ENCODE peak calls at places on chromosomes 3 and 15, in four cellular contexts. One of them, this sample, is unnamed.

GRCh38 chr3:8622873-8623725 is 21.5 kb downstream of the SSUH2 start:
- DNase-seq in A673: peak
- DNase-seq in adrenal gland: peak
- DNase-seq in cardiac fibroblast: peak
- DNase-seq in this sample: no peak

GRCh38 chr3:191008074-191008473 is 145.6 kb upstream of the GMNC start:
- DNase-seq in cardiac fibroblast: no peak
- DNase-seq in A673: no peak
- DNase-seq in adrenal gland: no peak
- DNase-seq in this sample: no peak

GRCh38 chr3:59425371-59425770 is 375.5 kb upstream of the CFAP20DC start:
- DNase-seq in adrenal gland: no peak
- DNase-seq in A673: no peak
- DNase-seq in cardiac fibroblast: peak
- DNase-seq in this sample: no peak

GRCh38 chr15:96457852-96458251 is 127.4 kb downstream of the NR2F2 start:
- DNase-seq in cardiac fibroblast: no peak
- DNase-seq in adrenal gland: no peak
- DNase-seq in A673: no peak
- DNase-seq in this sample: no peak

GRCh38 chr15:40785814-40786213 is 16.0 kb downstream of the C15orf62 start:
- DNase-seq in A673: no peak
- DNase-seq in adrenal gland: no peak
- DNase-seq in cardiac fibroblast: no peak
- DNase-seq in this sample: no peak

GRCh38 chr15:66619152-66619903 is 53.5 kb upstream of the LCTL start:
- DNase-seq in adrenal gland: peak
- DNase-seq in A673: peak
- DNase-seq in cardiac fibroblast: peak
- DNase-seq in this sample: no peak

GRCh38 chr3:130839815-130840214 is 54.1 kb upstream of the ATP2C1 start:
- DNase-seq in A673: peak
- DNase-seq in cardiac fibroblast: no peak
- DNase-seq in adrenal gland: no peak
- DNase-seq in this sample: no peak

GRCh38 chr15:94322141-94322540 is 90.8 kb downstream of the MCTP2 start:
- DNase-seq in adrenal gland: no peak
- DNase-seq in cardiac fibroblast: peak
- DNase-seq in A673: peak
- DNase-seq in this sample: peak

GRCh38 chr3:189168711-189169110 is 3.1 kb upstream of the TPRG1 start:
- DNase-seq in adrenal gland: no peak
- DNase-seq in A673: no peak
- DNase-seq in cardiac fibroblast: no peak
- DNase-seq in this sample: no peak

GRCh38 chr3:63193647-63194046 is 84.5 kb upstream of the SYNPR start:
- DNase-seq in adrenal gland: no peak
- DNase-seq in A673: peak
- DNase-seq in cardiac fibroblast: peak
- DNase-seq in this sample: no peak

GRCh38 chr15:90266485-90266884 is 1.0 kb downstream of the NGRN start:
- DNase-seq in A673: peak
- DNase-seq in cardiac fibroblast: peak
- DNase-seq in adrenal gland: no peak
- DNase-seq in this sample: no peak

GRCh38 chr3:31096661-31097060 is 202.2 kb upstream of the GADL1 start:
- DNase-seq in A673: no peak
- DNase-seq in adrenal gland: no peak
- DNase-seq in cardiac fibroblast: no peak
- DNase-seq in this sample: no peak

GRCh38 chr3:137992592-137992991 is 17.4 kb upstream of the CLDN18 start:
- DNase-seq in A673: no peak
- DNase-seq in cardiac fibroblast: no peak
- DNase-seq in adrenal gland: no peak
- DNase-seq in this sample: no peak

GRCh38 chr3:181901626-181902025 is 189.9 kb downstream of the SOX2 start:
- DNase-seq in adrenal gland: no peak
- DNase-seq in A673: no peak
- DNase-seq in cardiac fibroblast: peak
- DNase-seq in this sample: no peak

GRCh38 chr15:29090617-29091466 is 178.8 kb downstream of the NSMCE3 start:
- DNase-seq in A673: peak
- DNase-seq in adrenal gland: no peak
- DNase-seq in cardiac fibroblast: peak
- DNase-seq in this sample: no peak

GRCh38 chr15:81744364-81744763 is 301.5 kb downstream of the MEX3B start:
- DNase-seq in adrenal gland: no peak
- DNase-seq in A673: no peak
- DNase-seq in cardiac fibroblast: no peak
- DNase-seq in this sample: no peak

GRCh38 chr3:16484216-16484615 is 29.3 kb downstream of the RFTN1 start:
- DNase-seq in cardiac fibroblast: peak
- DNase-seq in A673: no peak
- DNase-seq in adrenal gland: peak
- DNase-seq in this sample: peak

GRCh38 chr15:95557226-95558046 is 773.1 kb upstream of the NR2F2 start:
- DNase-seq in adrenal gland: peak
- DNase-seq in cardiac fibroblast: peak
- DNase-seq in A673: peak
- DNase-seq in this sample: peak

GRCh38 chr3:154244644-154245043 is 79.6 kb downstream of the DHX36 start:
- DNase-seq in adrenal gland: no peak
- DNase-seq in A673: peak
- DNase-seq in cardiac fibroblast: peak
- DNase-seq in this sample: no peak

GRCh38 chr3:107128942-107129341 is 248.3 kb upstream of the CCDC54 start:
- DNase-seq in A673: peak
- DNase-seq in adrenal gland: no peak
- DNase-seq in cardiac fibroblast: peak
- DNase-seq in this sample: no peak

GRCh38 chr3:55161256-55161655 is 233.4 kb upstream of the LRTM1 start:
- DNase-seq in A673: no peak
- DNase-seq in cardiac fibroblast: peak
- DNase-seq in adrenal gland: no peak
- DNase-seq in this sample: no peak

GRCh38 chr3:112149136-112149535 is 16.1 kb upstream of the GCSAM start:
- DNase-seq in A673: no peak
- DNase-seq in cardiac fibroblast: no peak
- DNase-seq in adrenal gland: no peak
- DNase-seq in this sample: no peak

GRCh38 chr15:61755461-61755860 is 304.8 kb downstream of the VPS13C start:
- DNase-seq in A673: no peak
- DNase-seq in cardiac fibroblast: no peak
- DNase-seq in adrenal gland: no peak
- DNase-seq in this sample: no peak

GRCh38 chr15:39594056-39594763 is 13.3 kb downstream of the THBS1 start:
- DNase-seq in A673: no peak
- DNase-seq in cardiac fibroblast: peak
- DNase-seq in adrenal gland: no peak
- DNase-seq in this sample: peak

GRCh38 chr3:132161608-132162007 is 126.8 kb upstream of the CPNE4 start:
- DNase-seq in A673: peak
- DNase-seq in cardiac fibroblast: peak
- DNase-seq in adrenal gland: no peak
- DNase-seq in this sample: no peak

GRCh38 chr3:33826688-33827087 is 28.3 kb downstream of the PDCD6IP start:
- DNase-seq in A673: no peak
- DNase-seq in cardiac fibroblast: peak
- DNase-seq in adrenal gland: no peak
- DNase-seq in this sample: peak

GRCh38 chr15:57382222-57382621 is 5.9 kb downstream of the CGNL1 start:
- DNase-seq in adrenal gland: no peak
- DNase-seq in cardiac fibroblast: no peak
- DNase-seq in A673: no peak
- DNase-seq in this sample: no peak

GRCh38 chr3:142888099-142888483 is 792 bp downstream of the PCOLCE2 start:
- DNase-seq in adrenal gland: peak
- DNase-seq in cardiac fibroblast: peak
- DNase-seq in A673: peak
- DNase-seq in this sample: no peak

GRCh38 chr3:97658670-97659285 is 105.8 kb upstream of the ARL6 start:
- DNase-seq in cardiac fibroblast: peak
- DNase-seq in adrenal gland: no peak
- DNase-seq in A673: peak
- DNase-seq in this sample: no peak

GRCh38 chr15:57518779-57519410 is 72.8 kb upstream of the MYZAP start:
- DNase-seq in cardiac fibroblast: no peak
- DNase-seq in A673: no peak
- DNase-seq in adrenal gland: no peak
- DNase-seq in this sample: no peak

GRCh38 chr3:191143224-191143623 is 55.8 kb upstream of the OSTN start:
- DNase-seq in cardiac fibroblast: peak
- DNase-seq in A673: no peak
- DNase-seq in adrenal gland: no peak
- DNase-seq in this sample: no peak

GRCh38 chr15:99962006-99962561 is 228.8 kb upstream of the LYSMD4 start:
- DNase-seq in adrenal gland: peak
- DNase-seq in cardiac fibroblast: no peak
- DNase-seq in A673: no peak
- DNase-seq in this sample: no peak

GRCh38 chr3:168671091-168671490 is 575.4 kb upstream of the GOLIM4 start:
- DNase-seq in cardiac fibroblast: no peak
- DNase-seq in A673: peak
- DNase-seq in adrenal gland: no peak
- DNase-seq in this sample: no peak

GRCh38 chr15:40991355-40991754 is 38.1 kb downstream of the CHAC1 start:
- DNase-seq in cardiac fibroblast: no peak
- DNase-seq in A673: peak
- DNase-seq in adrenal gland: no peak
- DNase-seq in this sample: no peak

GRCh38 chr3:140910860-140911259 is 30.8 kb upstream of the SLC25A36 start:
- DNase-seq in A673: peak
- DNase-seq in adrenal gland: no peak
- DNase-seq in cardiac fibroblast: peak
- DNase-seq in this sample: no peak

GRCh38 chr3:139916271-139916670 is 18.7 kb upstream of the CLSTN2 start:
- DNase-seq in A673: no peak
- DNase-seq in cardiac fibroblast: no peak
- DNase-seq in adrenal gland: no peak
- DNase-seq in this sample: no peak

GRCh38 chr15:78996876-78997275 is 52.0 kb upstream of the CTSH start:
- DNase-seq in cardiac fibroblast: no peak
- DNase-seq in A673: no peak
- DNase-seq in adrenal gland: peak
- DNase-seq in this sample: no peak

GRCh38 chr3:43499256-43499655 is 122.6 kb downstream of the ANO10 start:
- DNase-seq in A673: no peak
- DNase-seq in cardiac fibroblast: no peak
- DNase-seq in adrenal gland: peak
- DNase-seq in this sample: no peak

GRCh38 chr3:43497905-43498365 is 123.9 kb downstream of the ANO10 start:
- DNase-seq in adrenal gland: no peak
- DNase-seq in A673: peak
- DNase-seq in cardiac fibroblast: peak
- DNase-seq in this sample: no peak

GRCh38 chr3:43506644-43507043 is 115.2 kb downstream of the ANO10 start:
- DNase-seq in A673: no peak
- DNase-seq in adrenal gland: no peak
- DNase-seq in cardiac fibroblast: no peak
- DNase-seq in this sample: no peak

GRCh38 chr3:43505351-43505750 is 116.5 kb downstream of the ANO10 start:
- DNase-seq in A673: no peak
- DNase-seq in adrenal gland: no peak
- DNase-seq in cardiac fibroblast: no peak
- DNase-seq in this sample: no peak

DNA sequence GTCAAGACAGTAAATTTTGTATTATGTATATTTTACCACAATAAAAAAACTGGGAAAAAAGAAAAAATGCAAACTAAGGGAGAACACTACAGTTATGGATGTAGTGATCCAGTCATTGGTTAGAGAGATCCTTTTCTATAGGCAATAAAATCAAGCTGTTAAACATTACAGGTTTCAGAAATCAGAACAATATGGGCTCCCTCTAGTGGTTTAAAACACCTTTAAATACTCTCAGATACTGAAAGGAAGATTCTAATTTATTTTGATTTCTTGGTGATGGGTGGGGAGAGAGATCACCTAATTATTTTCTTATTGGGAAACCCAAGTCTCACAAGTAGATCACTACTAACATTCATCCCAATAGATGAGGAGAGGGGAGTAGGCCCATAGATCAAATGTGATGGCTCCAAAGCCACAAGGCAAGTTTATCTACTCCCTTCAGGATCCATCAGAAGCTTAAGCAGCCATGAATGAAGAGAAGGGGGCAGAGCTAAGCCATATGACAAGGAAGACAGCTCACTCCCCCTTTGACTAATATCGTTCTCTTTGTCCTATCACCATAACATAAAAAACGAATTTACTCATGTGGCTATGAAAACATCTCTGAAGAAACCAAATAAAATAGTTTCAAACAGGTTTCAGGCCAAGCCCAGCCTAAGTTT is 118.6 kb downstream of the ANO10 start:
- DNase-seq in A673: peak
- DNase-seq in cardiac fibroblast: peak
- DNase-seq in adrenal gland: no peak
- DNase-seq in this sample: no peak
- TF ChIP-seq CTCF in A673: peak
- TF ChIP-seq CTCF in cardiac fibroblast: peak
- TF ChIP-seq CTCF in adrenal gland: peak
- TF ChIP-seq CTCF in this sample: no peak

GRCh38 chr3:152026033-152026556 is 152.7 kb downstream of the SUCNR1 start:
- DNase-seq in cardiac fibroblast: peak
- DNase-seq in adrenal gland: no peak
- DNase-seq in A673: peak
- DNase-seq in this sample: peak
- TF ChIP-seq CTCF in cardiac fibroblast: peak
- TF ChIP-seq CTCF in adrenal gland: peak
- TF ChIP-seq CTCF in A673: peak
- TF ChIP-seq CTCF in this sample: peak

GRCh38 chr3:118980832-118981231 is 53.8 kb downstream of the IGSF11 start:
- DNase-seq in A673: no peak
- DNase-seq in adrenal gland: no peak
- DNase-seq in cardiac fibroblast: no peak
- DNase-seq in this sample: no peak
- TF ChIP-seq CTCF in A673: no peak
- TF ChIP-seq CTCF in adrenal gland: no peak
- TF ChIP-seq CTCF in cardiac fibroblast: no peak
- TF ChIP-seq CTCF in this sample: no peak

GRCh38 chr3:1446531-1446930 is 353.7 kb downstream of the CNTN6 start:
- DNase-seq in A673: no peak
- DNase-seq in cardiac fibroblast: no peak
- DNase-seq in adrenal gland: no peak
- DNase-seq in this sample: no peak
- TF ChIP-seq CTCF in A673: no peak
- TF ChIP-seq CTCF in cardiac fibroblast: no peak
- TF ChIP-seq CTCF in adrenal gland: no peak
- TF ChIP-seq CTCF in this sample: no peak

This sample was measured in AG04449.